ENCODE peak calls at places on chromosomes 7 and 10, in nine cellular contexts. T is BJ; S is stimulated activated CD4-positive, alpha-beta T cell treated with anti-CD3 and anti-CD28 coated beads, Interleukin-4, amount 100 ng/mL, for 1 hour; B is substantia nigra; Y is right cardiac atrium; K is A549; X is iris pigment epithelial cell; F is effector memory CD8-positive, alpha-beta T cell; V is AG20443. Z is an unnamed sample.
A peak's percentile ranks its signal among the peaks of the same experiment; 100 is the strongest.

GRCh38 chr10:102371295-102371694 is 24.2 kb upstream of the NFKB2 start:
- DNase-seq in T (no peak), S (no peak), B (no peak), Y (no peak), K (no peak), X (no peak), F (no peak), V (no peak), Z (no peak)

GRCh38 chr10:12434277-12434676 is 84.9 kb downstream of the CAMK1D start:
- DNase-seq in T (no peak), S (no peak), B (no peak), Y (no peak), K (no peak), X (no peak), F (no peak), V (no peak), Z (no peak)

GRCh38 chr10:87767253-87767652 is 50.8 kb downstream of the ATAD1 start:
- DNase-seq in T (no peak), S (no peak), B (no peak), Y (no peak), K (no peak), X (peak; percentile 76), F (no peak), V (no peak), Z (no peak)

GRCh38 chr7:44101966-44102845 is 1.9 kb upstream of the AEBP1 start:
- DNase-seq in T (peak; percentile 83), S (no peak), B (no peak), Y (peak; percentile 75), K (no peak), X (peak; percentile 62), F (no peak), V (peak; percentile 90), Z (peak; percentile 87)

GRCh38 chr10:80201592-80202256 is 3.6 kb downstream of the ANXA11 start:
- DNase-seq in T (no peak), S (no peak), B (no peak), Y (no peak), K (no peak), X (no peak), F (no peak), V (no peak), Z (no peak)

GRCh38 chr10:49055231-49055850 is 60.0 kb downstream of the VSTM4 start:
- DNase-seq in T (no peak), S (no peak), B (no peak), Y (no peak), K (no peak), X (no peak), F (no peak), V (peak; percentile 45), Z (peak; percentile 47)

GRCh38 chr7:135260470-135260869 is 26.8 kb downstream of the STRA8 start:
- DNase-seq in T (no peak), S (no peak), B (no peak), Y (no peak), K (no peak), X (no peak), F (no peak), V (no peak), Z (no peak)

GRCh38 chr10:60810437-60811182 is 32.3 kb downstream of the CDK1 start:
- DNase-seq in T (no peak), S (no peak), B (no peak), Y (no peak), K (no peak), X (peak; percentile 66), F (no peak), V (peak; percentile 50), Z (peak; percentile 62)

GRCh38 chr10:24390746-24391145 is 181.8 kb downstream of the KIAA1217 start:
- DNase-seq in T (no peak), S (no peak), B (no peak), Y (no peak), K (no peak), X (peak; percentile 76), F (no peak), V (no peak), Z (no peak)

GRCh38 chr10:103803941-103804340 is 51.4 kb downstream of the SH3PXD2A start:
- DNase-seq in T (no peak), S (no peak), B (no peak), Y (no peak), K (no peak), X (no peak), F (no peak), V (no peak), Z (no peak)

GRCh38 chr10:7507887-7508726 is 97.3 kb upstream of the SFMBT2 start:
- DNase-seq in T (no peak), S (no peak), B (no peak), Y (no peak), K (no peak), X (no peak), F (no peak), V (no peak), Z (no peak)

GRCh38 chr7:8044761-8045430 is 76.3 kb downstream of the GLCCI1 start:
- DNase-seq in T (no peak), S (no peak), B (no peak), Y (no peak), K (no peak), X (no peak), F (no peak), V (no peak), Z (no peak)

GRCh38 chr7:45073031-45073842 is 15.5 kb downstream of the NACAD start:
- DNase-seq in T (no peak), S (no peak), B (no peak), Y (no peak), K (no peak), X (no peak), F (no peak), V (no peak), Z (no peak)

GRCh38 chr7:50246551-50246950 is 58.0 kb upstream of the IKZF1 start:
- DNase-seq in T (no peak), S (no peak), B (no peak), Y (no peak), K (no peak), X (no peak), F (no peak), V (no peak), Z (no peak)

GRCh38 chr10:5709865-5710264 is 25.2 kb downstream of the TASOR2 start:
- DNase-seq in T (no peak), S (no peak), B (no peak), Y (no peak), K (no peak), X (no peak), F (no peak), V (no peak), Z (no peak)

GRCh38 chr10:63416376-63416775 is 49.4 kb downstream of the JMJD1C start:
- DNase-seq in T (no peak), S (no peak), B (no peak), Y (no peak), K (no peak), X (no peak), F (no peak), V (peak; percentile 14), Z (no peak)

GRCh38 chr10:70803768-70804423 is 11.9 kb upstream of the SGPL1 start:
- DNase-seq in T (no peak), S (no peak), B (no peak), Y (no peak), K (no peak), X (no peak), F (no peak), V (no peak), Z (no peak)

GRCh38 chr7:35004531-35005096 is 32.7 kb downstream of the DPY19L1 start:
- DNase-seq in T (no peak), S (no peak), B (no peak), Y (no peak), K (peak; percentile 46), X (peak; percentile 27), F (no peak), V (no peak), Z (peak; percentile 2)

GRCh38 chr10:102657451-102657850 is 13.2 kb downstream of the TRIM8 start:
- DNase-seq in T (no peak), S (no peak), B (no peak), Y (no peak), K (no peak), X (no peak), F (no peak), V (no peak), Z (no peak)

GRCh38 chr10:70052462-70053211 is at the start of gene MACROH2A2:
- DNase-seq in T (peak; percentile 21), S (no peak), B (peak; percentile 37), Y (peak; percentile 57), K (peak; percentile 73), X (peak; percentile 80), F (no peak), V (peak; percentile 83), Z (peak; percentile 66)

GRCh38 chr10:71648595-71649320 is 70.8 kb downstream of the C10orf105 start:
- DNase-seq in T (no peak), S (no peak), B (no peak), Y (no peak), K (no peak), X (no peak), F (no peak), V (no peak), Z (no peak)

GRCh38 chr10:32179836-32180235 is 123.6 kb upstream of the KIF5B start:
- DNase-seq in T (no peak), S (no peak), B (no peak), Y (no peak), K (no peak), X (no peak), F (no peak), V (no peak), Z (no peak)

GRCh38 chr7:6443372-6443941 is 4.3 kb downstream of the DAGLB start:
- DNase-seq in T (peak; percentile 84), S (no peak), B (no peak), Y (no peak), K (peak; percentile 78), X (peak; percentile 93), F (no peak), V (peak; percentile 81), Z (peak; percentile 85)

GRCh38 chr7:43481905-43482678 is 100.8 kb upstream of the STK17A start:
- DNase-seq in T (no peak), S (no peak), B (no peak), Y (no peak), K (no peak), X (peak; percentile 68), F (no peak), V (peak; percentile 30), Z (peak; percentile 38)

GRCh38 chr10:58579011-58579655 is 66.5 kb downstream of the BICC1 start:
- DNase-seq in T (no peak), S (no peak), B (no peak), Y (no peak), K (no peak), X (no peak), F (no peak), V (peak; percentile 67), Z (no peak)

GRCh38 chr7:42457663-42458062 is 220.7 kb upstream of the GLI3 start:
- DNase-seq in T (no peak), S (no peak), B (no peak), Y (no peak), K (no peak), X (no peak), F (no peak), V (no peak), Z (no peak)

Z was measured in AG08395.